ENCODE peak calls at places on chromosomes 13 and 19, in nine cellular contexts. P is tibial nerve; R is psoas muscle; G is colonic mucosa; X is effector memory CD4-positive, alpha-beta T cell; M is uterus; S is heart right ventricle; Q is endodermal cell; E is transverse colon. W is an unnamed sample. For H3K4me1, the result is how much of the 10 kb centered on the place peaks cover.

GRCh38 chr13:29853131-29853530 is 2.7 kb upstream of the UBL3 start:
- DNase-seq in P (no peak), R (no peak), G (no peak), X (no peak), M (no peak), S (no peak), Q (no peak), E (no peak), W (no peak)

GRCh38 chr19:4378886-4379285 is 21.5 kb downstream of the SH3GL1 start:
- DNase-seq in P (no peak), R (no peak), G (no peak), X (no peak), M (no peak), S (no peak), Q (no peak), E (no peak), W (no peak)

GRCh38 chr19:29323046-29323971 is 110.4 kb upstream of the UQCRFS1 start:
- DNase-seq in P (no peak), R (no peak), G (peak), X (no peak), M (no peak), S (no peak), Q (peak), E (no peak), W (no peak)

GRCh38 chr13:105915451-105915850 is 620.0 kb downstream of the EFNB2 start:
- DNase-seq in P (no peak), R (no peak), G (no peak), X (no peak), M (no peak), S (no peak), Q (no peak), E (no peak), W (peak)

GRCh38 chr19:14674764-14675163 is at the start of gene ADGRE3:
- DNase-seq in P (no peak), R (no peak), G (no peak), X (no peak), M (no peak), S (no peak), Q (no peak), E (no peak), W (no peak)

GRCh38 chr19:9786819-9787218 is 18.3 kb upstream of the ZNF846 start:
- DNase-seq in P (no peak), R (no peak), G (no peak), X (no peak), M (no peak), S (no peak), Q (no peak), E (no peak), W (no peak)

GRCh38 chr13:39048806-39049205 is 10.6 kb downstream of the NHLRC3 start:
- DNase-seq in P (no peak), R (no peak), G (no peak), X (no peak), M (no peak), S (no peak), Q (no peak), E (no peak), W (no peak)

GRCh38 chr13:95335667-95336066 is 34.4 kb upstream of the ABCC4 start:
- DNase-seq in P (no peak), R (no peak), G (no peak), X (no peak), M (no peak), S (no peak), Q (no peak), E (no peak), W (no peak)

GRCh38 chr13:59801107-59801880 is 362.4 kb downstream of the DIAPH3 start:
- DNase-seq in P (no peak), R (no peak), G (no peak), X (no peak), M (no peak), S (no peak), Q (no peak), E (no peak), W (no peak)

GRCh38 chr19:4609878-4610511 is 29.3 kb upstream of the TNFAIP8L1 start:
- DNase-seq in P (no peak), R (no peak), G (no peak), X (no peak), M (no peak), S (peak), Q (peak), E (no peak), W (no peak)

GRCh38 chr19:49413348-49413747 is 9.9 kb downstream of the PTH2 start:
- DNase-seq in P (no peak), R (no peak), G (no peak), X (no peak), M (no peak), S (no peak), Q (no peak), E (no peak), W (no peak)

GRCh38 chr13:66635526-66635925 is 594.6 kb downstream of the PCDH9 start:
- DNase-seq in P (no peak), R (no peak), G (no peak), X (no peak), M (no peak), S (no peak), Q (no peak), E (no peak), W (peak)

GRCh38 chr19:13692096-13692495 is 72.2 kb upstream of the MRI1 start:
- DNase-seq in P (no peak), R (no peak), G (no peak), X (no peak), M (no peak), S (no peak), Q (no peak), E (no peak), W (no peak)

GRCh38 chr13:51769455-51770127 is 34.4 kb downstream of the DHRS12 start:
- DNase-seq in P (peak), R (peak), G (no peak), X (no peak), M (peak), S (peak), Q (peak), E (no peak), W (peak)

GRCh38 chr13:64527561-64527960 is 2702.6 kb downstream of the PCDH9 start:
- DNase-seq in P (no peak), R (no peak), G (no peak), X (no peak), M (no peak), S (no peak), Q (no peak), E (no peak), W (no peak)

GRCh38 chr13:45683701-45684100 is 18.4 kb upstream of the CBY2 start:
- DNase-seq in P (no peak), R (no peak), G (no peak), X (no peak), M (no peak), S (no peak), Q (peak), E (no peak), W (no peak)

GRCh38 chr19:15456871-15457700 is 7.3 kb downstream of the RASAL3 start:
- DNase-seq in P (no peak), R (no peak), G (peak), X (no peak), M (no peak), S (no peak), Q (peak), E (no peak), W (peak)

GRCh38 chr13:99751517-99752199 is 219.9 kb downstream of the ZIC5 start:
- DNase-seq in P (no peak), R (no peak), G (peak), X (no peak), M (no peak), S (no peak), Q (no peak), E (peak), W (no peak)

GRCh38 chr19:10321874-10322835 is 6.3 kb upstream of the FDX2 start:
- DNase-seq in P (no peak), R (no peak), G (peak), X (no peak), M (no peak), S (no peak), Q (no peak), E (peak), W (no peak)

GRCh38 chr19:6509118-6509971 is 7.2 kb upstream of the TUBB4A start:
- DNase-seq in P (peak), R (peak), G (no peak), X (no peak), M (no peak), S (no peak), Q (no peak), E (no peak), W (no peak)

GRCh38 chr13:109740121-109740520 is 46.3 kb downstream of the IRS2 start:
- DNase-seq in P (no peak), R (no peak), G (no peak), X (no peak), M (no peak), S (no peak), Q (peak), E (no peak), W (no peak)

GRCh38 chr19:5166262-5166661 is 174.3 kb downstream of the PTPRS start:
- DNase-seq in P (no peak), R (no peak), G (no peak), X (no peak), M (no peak), S (no peak), Q (no peak), E (no peak), W (no peak)

GRCh38 chr13:32548837-32549236 is 10.2 kb upstream of the N4BP2L2 start:
- DNase-seq in P (no peak), R (no peak), G (no peak), X (no peak), M (no peak), S (no peak), Q (no peak), E (no peak), W (no peak)

GRCh38 chr19:6693681-6694080 is 23.7 kb upstream of the TNFSF14 start:
- DNase-seq in P (no peak), R (no peak), G (no peak), X (no peak), M (no peak), S (no peak), Q (no peak), E (no peak), W (no peak)

GRCh38 chr13:50126378-50127016 is 111.3 kb downstream of the KCNRG start:
- DNase-seq in P (no peak), R (peak), G (peak), X (no peak), M (no peak), S (no peak), Q (no peak), E (peak), W (peak)

GRCh38 chr13:39588384-39588783 is 14.6 kb downstream of the LHFPL6 start:
- DNase-seq in P (no peak), R (no peak), G (no peak), X (no peak), M (no peak), S (no peak), Q (no peak), E (no peak), W (peak)

GRCh38 chr13:110882228-110882627 is 32.6 kb downstream of the ANKRD10 start:
- DNase-seq in P (no peak), R (no peak), G (no peak), X (no peak), M (no peak), S (no peak), Q (no peak), E (no peak), W (no peak)

GRCh38 chr13:51844862-51845573 is at the start of gene TMEM272:
- DNase-seq in P (no peak), R (peak), G (peak), X (peak), M (peak), S (peak), Q (peak), E (peak), W (peak)

GRCh38 chr19:45922281-45922680 is 7.7 kb upstream of the NANOS2 start:
- DNase-seq in P (no peak), R (peak), G (no peak), X (no peak), M (no peak), S (no peak), Q (peak), E (no peak), W (peak)

DNA sequence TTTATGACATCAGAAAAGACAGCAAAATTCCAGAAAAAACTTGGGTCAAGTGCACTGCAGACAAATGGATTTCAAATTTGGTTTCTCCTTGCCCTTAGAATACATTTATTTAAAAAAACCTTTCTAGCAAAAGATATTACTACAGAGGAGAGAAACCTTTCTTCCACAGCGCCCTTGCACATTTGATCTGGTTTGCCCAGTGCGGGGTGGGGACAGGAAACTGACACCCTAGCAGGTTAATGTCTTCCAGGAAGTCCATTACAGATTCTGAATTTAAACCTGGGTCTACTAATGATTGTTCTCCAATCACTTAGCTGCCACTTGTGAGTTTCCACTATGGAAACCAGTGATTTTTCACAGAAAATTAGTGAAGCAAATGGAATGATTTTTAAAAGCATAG is 53.8 kb upstream of the ATP12A start:
- DNase-seq in P (no peak), R (no peak), G (peak), X (no peak), M (no peak), S (no peak), Q (no peak), E (no peak), W (no peak)
- H3K4me1 ChIP-seq in P (under half), R (under half), G (under half), X (under half), M (under half), S (under half), Q (under half), E (under half), W (under half)

GRCh38 chr19:41957838-41958366 is 1.2 kb downstream of the RABAC1 start:
- DNase-seq in P (no peak), R (peak), G (peak), X (no peak), M (peak), S (peak), Q (peak), E (peak), W (peak)

GRCh38 chr19:41958367-41959055 is 610 bp downstream of the RABAC1 start:
- DNase-seq in P (peak), R (peak), G (peak), X (peak), M (peak), S (peak), Q (peak), E (peak), W (peak)

GRCh38 chr19:41957161-41957837 is 1.8 kb downstream of the RABAC1 start:
- DNase-seq in P (no peak), R (no peak), G (peak), X (no peak), M (no peak), S (no peak), Q (no peak), E (peak), W (no peak)

GRCh38 chr19:41960973-41961372 is 1.9 kb upstream of the RABAC1 start:
- DNase-seq in P (no peak), R (no peak), G (no peak), X (no peak), M (no peak), S (no peak), Q (no peak), E (no peak), W (no peak)

DNA sequence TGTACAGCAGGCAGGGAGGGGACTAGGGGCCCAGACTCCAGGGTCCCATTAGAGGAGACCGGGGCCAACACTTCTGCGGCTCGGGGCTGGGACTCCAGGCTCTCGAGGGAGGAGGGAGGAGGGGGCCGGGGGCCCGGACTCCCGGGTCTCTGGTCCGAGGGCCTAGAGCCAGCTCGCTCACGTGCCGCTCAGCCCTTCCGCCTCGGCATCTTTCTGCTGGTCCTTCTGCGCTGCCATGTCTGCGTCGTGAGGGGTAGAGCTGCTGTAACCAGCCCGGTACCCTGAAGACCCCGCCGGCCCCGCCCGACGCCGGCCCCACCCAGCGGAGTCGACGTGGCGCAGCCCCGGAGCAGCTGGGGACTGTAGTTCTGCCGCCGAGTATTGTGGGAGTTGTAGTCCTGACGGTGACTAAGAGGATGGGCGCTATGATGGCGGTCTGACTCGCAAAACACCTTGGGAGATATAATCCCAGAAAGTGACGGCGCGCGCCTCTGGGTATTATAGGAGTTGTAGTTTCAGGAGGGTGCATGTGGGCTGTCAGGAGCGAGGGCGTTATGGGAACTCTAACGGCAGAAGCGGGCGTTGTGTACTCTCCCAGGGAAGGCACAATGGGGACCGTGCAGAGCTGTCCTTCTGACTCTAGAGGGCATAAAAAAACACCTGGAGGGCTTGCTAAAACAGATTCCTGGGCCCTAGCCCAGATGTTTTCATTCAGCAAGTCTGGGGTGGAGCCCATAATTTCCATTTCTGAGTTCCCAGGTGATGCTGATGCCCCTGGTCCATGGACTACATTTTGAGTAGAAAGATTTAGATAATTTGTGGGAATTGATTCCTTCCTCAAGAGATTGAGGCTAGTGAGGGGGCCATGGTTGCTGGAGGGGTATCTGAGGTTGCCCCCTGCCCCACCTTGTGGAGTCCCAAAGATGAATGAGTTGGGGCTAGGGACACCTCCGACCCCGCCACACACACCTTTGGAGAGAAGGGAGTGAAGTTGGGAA is at the start of gene RABAC1:
- DNase-seq in P (peak), R (peak), G (peak), X (peak), M (peak), S (peak), Q (peak), E (peak), W (peak)
- H3K4me3 ChIP-seq in P (peak), R (peak), G (peak), X (peak), M (peak), S (peak), Q (peak), E (peak), W (peak)

GRCh38 chr19:19109601-19110000 is 28.7 kb downstream of the TMEM161A start:
- DNase-seq in P (no peak), R (no peak), G (no peak), X (no peak), M (no peak), S (no peak), Q (peak), E (no peak), W (peak)

GRCh38 chr19:19111967-19112580 is 26.2 kb downstream of the TMEM161A start:
- DNase-seq in P (no peak), R (no peak), G (no peak), X (no peak), M (no peak), S (no peak), Q (peak), E (no peak), W (no peak)

GRCh38 chr19:19111138-19111835 is 27.0 kb downstream of the TMEM161A start:
- DNase-seq in P (no peak), R (no peak), G (no peak), X (no peak), M (no peak), S (no peak), Q (peak), E (no peak), W (no peak)

GRCh38 chr19:19113040-19113541 is 25.2 kb downstream of the TMEM161A start:
- DNase-seq in P (no peak), R (no peak), G (no peak), X (no peak), M (no peak), S (no peak), Q (peak), E (no peak), W (no peak)

DNA sequence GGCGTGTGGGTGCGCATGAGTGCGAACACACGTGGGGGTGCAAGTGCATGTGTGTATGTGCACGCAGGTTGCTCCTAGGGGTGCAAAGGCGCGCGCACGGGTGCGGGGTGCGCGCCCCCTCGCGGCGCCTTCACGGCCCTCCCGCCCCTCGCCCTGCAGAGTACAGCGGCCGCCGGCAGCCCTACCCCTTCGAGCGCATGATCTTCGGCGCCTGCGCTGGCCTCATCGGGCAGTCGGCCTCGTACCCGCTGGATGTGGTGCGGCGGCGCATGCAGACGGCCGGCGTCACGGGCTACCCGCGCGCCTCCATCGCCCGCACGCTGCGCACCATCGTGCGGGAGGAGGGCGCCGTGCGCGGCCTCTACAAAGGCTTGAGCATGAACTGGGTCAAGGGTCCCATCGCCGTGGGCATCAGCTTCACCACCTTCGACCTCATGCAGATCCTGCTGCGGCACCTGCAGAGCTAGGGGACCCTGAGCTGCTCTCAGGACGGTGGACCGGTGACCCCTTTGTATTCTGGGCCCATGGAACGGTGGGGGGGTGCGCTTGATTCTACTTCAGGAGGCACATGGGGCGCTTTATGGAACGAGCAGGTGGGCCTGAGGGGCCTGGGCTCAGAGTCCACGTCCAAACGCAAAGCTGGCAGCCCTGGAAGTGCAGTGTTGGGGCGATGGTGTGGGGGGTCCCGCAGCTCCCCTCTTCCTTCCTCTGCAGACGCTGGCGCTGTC is 27.7 kb downstream of the TMEM161A start:
- DNase-seq in P (no peak), R (no peak), G (no peak), X (no peak), M (no peak), S (no peak), Q (peak), E (no peak), W (peak)
- H3K4me1 ChIP-seq in P (under half), R (under half), G (under half), X (under half), M (under half), S (under half), Q (under half), E (under half), W (under half)

DNA sequence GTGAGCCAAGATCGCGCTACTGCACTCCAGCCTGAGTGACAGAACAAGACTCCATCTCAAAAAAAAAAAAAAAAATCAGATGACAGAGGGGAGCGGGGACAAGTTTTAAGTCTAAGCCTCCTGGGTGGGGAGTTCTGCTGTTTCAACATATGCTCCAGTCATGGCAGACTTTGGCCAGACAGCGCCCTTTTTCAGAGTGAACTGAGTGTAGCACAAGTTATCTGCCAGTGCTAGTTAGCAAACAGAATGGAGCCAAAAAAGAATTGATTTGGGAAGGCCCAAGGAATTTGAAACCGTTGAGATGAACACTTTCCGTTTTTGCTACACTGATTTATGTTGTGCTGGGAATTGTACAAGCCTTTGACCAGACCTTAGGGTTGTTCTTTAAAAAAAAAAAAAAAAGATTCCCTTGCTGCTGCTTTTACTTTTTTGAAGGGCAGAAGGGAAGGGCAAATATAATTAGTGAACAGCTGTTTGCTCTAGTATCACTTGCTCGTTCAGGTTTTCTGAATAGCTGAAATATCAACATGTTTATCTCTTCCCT is 5.7 kb downstream of the ACTN4 start:
- DNase-seq in P (no peak), R (no peak), G (peak), X (no peak), M (no peak), S (no peak), Q (no peak), E (peak), W (no peak)
- H3K4me3 ChIP-seq in P (no peak), R (peak), G (no peak), X (no peak), M (no peak), S (peak), Q (no peak), E (no peak), W (no peak)